ENCODE peak calls at places on chromosomes 6 and 20, in seven cellular contexts. One of them, this sample, is unnamed.

GRCh38 chr6:29926795-29927427 is 15.4 kb upstream of the HLA-A start:
- DNase-seq in GM13976: peak
- DNase-seq in posterior cingulate gyrus: peak
- DNase-seq in NCI-H2029 treated with DMSO at 0.1 percent for 48 hours: peak
- DNase-seq in activated T-cell treated with anti-CD3 and anti-CD28 coated beads, Interleukin-2, amount 50 U/mL, for 72 hours: peak
- DNase-seq in activated CD8-positive, alpha-beta memory T cell treated with anti-CD3 and anti-CD28 coated beads, Interleukin-2, amount 50 U/mL, for 4 hours: peak
- DNase-seq in RPMI8226: peak
- DNase-seq in this sample: peak

GRCh38 chr6:49326337-49326736 is 136.7 kb downstream of the MMUT start:
- DNase-seq in activated T-cell treated with anti-CD3 and anti-CD28 coated beads, Interleukin-2, amount 50 U/mL, for 72 hours: no peak
- DNase-seq in posterior cingulate gyrus: no peak
- DNase-seq in activated CD8-positive, alpha-beta memory T cell treated with anti-CD3 and anti-CD28 coated beads, Interleukin-2, amount 50 U/mL, for 4 hours: no peak
- DNase-seq in NCI-H2029 treated with DMSO at 0.1 percent for 48 hours: no peak
- DNase-seq in GM13976: no peak
- DNase-seq in RPMI8226: no peak
- DNase-seq in this sample: no peak

GRCh38 chr20:52410182-52410647 is 218.6 kb upstream of the ZFP64 start:
- DNase-seq in GM13976: no peak
- DNase-seq in NCI-H2029 treated with DMSO at 0.1 percent for 48 hours: no peak
- DNase-seq in activated CD8-positive, alpha-beta memory T cell treated with anti-CD3 and anti-CD28 coated beads, Interleukin-2, amount 50 U/mL, for 4 hours: peak
- DNase-seq in RPMI8226: no peak
- DNase-seq in posterior cingulate gyrus: no peak
- DNase-seq in activated T-cell treated with anti-CD3 and anti-CD28 coated beads, Interleukin-2, amount 50 U/mL, for 72 hours: peak
- DNase-seq in this sample: peak

GRCh38 chr6:46592046-46592445 is 60.6 kb downstream of the CYP39A1 start:
- DNase-seq in NCI-H2029 treated with DMSO at 0.1 percent for 48 hours: no peak
- DNase-seq in RPMI8226: no peak
- DNase-seq in activated CD8-positive, alpha-beta memory T cell treated with anti-CD3 and anti-CD28 coated beads, Interleukin-2, amount 50 U/mL, for 4 hours: no peak
- DNase-seq in activated T-cell treated with anti-CD3 and anti-CD28 coated beads, Interleukin-2, amount 50 U/mL, for 72 hours: no peak
- DNase-seq in posterior cingulate gyrus: no peak
- DNase-seq in GM13976: no peak
- DNase-seq in this sample: no peak

GRCh38 chr20:56163806-56164205 is 84.7 kb upstream of the MC3R start:
- DNase-seq in NCI-H2029 treated with DMSO at 0.1 percent for 48 hours: no peak
- DNase-seq in RPMI8226: no peak
- DNase-seq in posterior cingulate gyrus: no peak
- DNase-seq in activated T-cell treated with anti-CD3 and anti-CD28 coated beads, Interleukin-2, amount 50 U/mL, for 72 hours: no peak
- DNase-seq in activated CD8-positive, alpha-beta memory T cell treated with anti-CD3 and anti-CD28 coated beads, Interleukin-2, amount 50 U/mL, for 4 hours: no peak
- DNase-seq in GM13976: no peak
- DNase-seq in this sample: no peak

GRCh38 chr6:2578729-2579128 is 172.0 kb downstream of the MYLK4 start:
- DNase-seq in RPMI8226: no peak
- DNase-seq in activated CD8-positive, alpha-beta memory T cell treated with anti-CD3 and anti-CD28 coated beads, Interleukin-2, amount 50 U/mL, for 4 hours: no peak
- DNase-seq in GM13976: no peak
- DNase-seq in activated T-cell treated with anti-CD3 and anti-CD28 coated beads, Interleukin-2, amount 50 U/mL, for 72 hours: no peak
- DNase-seq in posterior cingulate gyrus: no peak
- DNase-seq in NCI-H2029 treated with DMSO at 0.1 percent for 48 hours: no peak
- DNase-seq in this sample: no peak

GRCh38 chr6:16511723-16512584 is 249.3 kb downstream of the ATXN1 start:
- DNase-seq in posterior cingulate gyrus: no peak
- DNase-seq in RPMI8226: peak
- DNase-seq in activated T-cell treated with anti-CD3 and anti-CD28 coated beads, Interleukin-2, amount 50 U/mL, for 72 hours: peak
- DNase-seq in GM13976: no peak
- DNase-seq in NCI-H2029 treated with DMSO at 0.1 percent for 48 hours: no peak
- DNase-seq in activated CD8-positive, alpha-beta memory T cell treated with anti-CD3 and anti-CD28 coated beads, Interleukin-2, amount 50 U/mL, for 4 hours: peak
- DNase-seq in this sample: peak

GRCh38 chr6:131213501-131213990 is 78.3 kb downstream of the AKAP7 start:
- DNase-seq in GM13976: no peak
- DNase-seq in posterior cingulate gyrus: no peak
- DNase-seq in activated T-cell treated with anti-CD3 and anti-CD28 coated beads, Interleukin-2, amount 50 U/mL, for 72 hours: no peak
- DNase-seq in activated CD8-positive, alpha-beta memory T cell treated with anti-CD3 and anti-CD28 coated beads, Interleukin-2, amount 50 U/mL, for 4 hours: no peak
- DNase-seq in RPMI8226: no peak
- DNase-seq in NCI-H2029 treated with DMSO at 0.1 percent for 48 hours: no peak
- DNase-seq in this sample: no peak

GRCh38 chr6:157460182-157460999 is 79.4 kb downstream of the ZDHHC14 start:
- DNase-seq in activated CD8-positive, alpha-beta memory T cell treated with anti-CD3 and anti-CD28 coated beads, Interleukin-2, amount 50 U/mL, for 4 hours: no peak
- DNase-seq in NCI-H2029 treated with DMSO at 0.1 percent for 48 hours: no peak
- DNase-seq in GM13976: peak
- DNase-seq in posterior cingulate gyrus: no peak
- DNase-seq in activated T-cell treated with anti-CD3 and anti-CD28 coated beads, Interleukin-2, amount 50 U/mL, for 72 hours: no peak
- DNase-seq in RPMI8226: no peak
- DNase-seq in this sample: no peak

GRCh38 chr20:44215125-44215524 is 4.6 kb upstream of the OSER1 start:
- DNase-seq in NCI-H2029 treated with DMSO at 0.1 percent for 48 hours: no peak
- DNase-seq in posterior cingulate gyrus: peak
- DNase-seq in activated CD8-positive, alpha-beta memory T cell treated with anti-CD3 and anti-CD28 coated beads, Interleukin-2, amount 50 U/mL, for 4 hours: peak
- DNase-seq in GM13976: peak
- DNase-seq in RPMI8226: peak
- DNase-seq in activated T-cell treated with anti-CD3 and anti-CD28 coated beads, Interleukin-2, amount 50 U/mL, for 72 hours: peak
- DNase-seq in this sample: peak

GRCh38 chr6:10451828-10452509 is 37.1 kb upstream of the TFAP2A start:
- DNase-seq in NCI-H2029 treated with DMSO at 0.1 percent for 48 hours: no peak
- DNase-seq in activated CD8-positive, alpha-beta memory T cell treated with anti-CD3 and anti-CD28 coated beads, Interleukin-2, amount 50 U/mL, for 4 hours: no peak
- DNase-seq in activated T-cell treated with anti-CD3 and anti-CD28 coated beads, Interleukin-2, amount 50 U/mL, for 72 hours: no peak
- DNase-seq in RPMI8226: no peak
- DNase-seq in posterior cingulate gyrus: no peak
- DNase-seq in GM13976: no peak
- DNase-seq in this sample: no peak

GRCh38 chr6:96467814-96468213 is 53.8 kb upstream of the UFL1 start:
- DNase-seq in activated CD8-positive, alpha-beta memory T cell treated with anti-CD3 and anti-CD28 coated beads, Interleukin-2, amount 50 U/mL, for 4 hours: no peak
- DNase-seq in GM13976: no peak
- DNase-seq in NCI-H2029 treated with DMSO at 0.1 percent for 48 hours: no peak
- DNase-seq in RPMI8226: no peak
- DNase-seq in posterior cingulate gyrus: no peak
- DNase-seq in activated T-cell treated with anti-CD3 and anti-CD28 coated beads, Interleukin-2, amount 50 U/mL, for 72 hours: no peak
- DNase-seq in this sample: no peak

GRCh38 chr6:139765825-139766285 is 391.4 kb upstream of the CITED2 start:
- DNase-seq in activated T-cell treated with anti-CD3 and anti-CD28 coated beads, Interleukin-2, amount 50 U/mL, for 72 hours: no peak
- DNase-seq in posterior cingulate gyrus: no peak
- DNase-seq in activated CD8-positive, alpha-beta memory T cell treated with anti-CD3 and anti-CD28 coated beads, Interleukin-2, amount 50 U/mL, for 4 hours: no peak
- DNase-seq in GM13976: no peak
- DNase-seq in RPMI8226: peak
- DNase-seq in NCI-H2029 treated with DMSO at 0.1 percent for 48 hours: no peak
- DNase-seq in this sample: no peak

GRCh38 chr6:153568601-153569000 is 437.5 kb upstream of the RGS17 start:
- DNase-seq in activated CD8-positive, alpha-beta memory T cell treated with anti-CD3 and anti-CD28 coated beads, Interleukin-2, amount 50 U/mL, for 4 hours: no peak
- DNase-seq in GM13976: no peak
- DNase-seq in posterior cingulate gyrus: no peak
- DNase-seq in RPMI8226: no peak
- DNase-seq in activated T-cell treated with anti-CD3 and anti-CD28 coated beads, Interleukin-2, amount 50 U/mL, for 72 hours: no peak
- DNase-seq in NCI-H2029 treated with DMSO at 0.1 percent for 48 hours: no peak
- DNase-seq in this sample: no peak

GRCh38 chr20:63791497-63792156 is 39.4 kb downstream of the ZBTB46 start:
- DNase-seq in GM13976: no peak
- DNase-seq in RPMI8226: no peak
- DNase-seq in NCI-H2029 treated with DMSO at 0.1 percent for 48 hours: no peak
- DNase-seq in posterior cingulate gyrus: no peak
- DNase-seq in activated CD8-positive, alpha-beta memory T cell treated with anti-CD3 and anti-CD28 coated beads, Interleukin-2, amount 50 U/mL, for 4 hours: no peak
- DNase-seq in activated T-cell treated with anti-CD3 and anti-CD28 coated beads, Interleukin-2, amount 50 U/mL, for 72 hours: no peak
- DNase-seq in this sample: no peak

GRCh38 chr6:20319520-20320357 is 81.9 kb upstream of the E2F3 start:
- DNase-seq in RPMI8226: peak
- DNase-seq in GM13976: peak
- DNase-seq in posterior cingulate gyrus: peak
- DNase-seq in activated CD8-positive, alpha-beta memory T cell treated with anti-CD3 and anti-CD28 coated beads, Interleukin-2, amount 50 U/mL, for 4 hours: peak
- DNase-seq in NCI-H2029 treated with DMSO at 0.1 percent for 48 hours: no peak
- DNase-seq in activated T-cell treated with anti-CD3 and anti-CD28 coated beads, Interleukin-2, amount 50 U/mL, for 72 hours: peak
- DNase-seq in this sample: peak

GRCh38 chr20:19964289-19965263 is 52.6 kb upstream of the NAA20 start:
- DNase-seq in RPMI8226: no peak
- DNase-seq in activated CD8-positive, alpha-beta memory T cell treated with anti-CD3 and anti-CD28 coated beads, Interleukin-2, amount 50 U/mL, for 4 hours: no peak
- DNase-seq in GM13976: no peak
- DNase-seq in posterior cingulate gyrus: no peak
- DNase-seq in NCI-H2029 treated with DMSO at 0.1 percent for 48 hours: peak
- DNase-seq in activated T-cell treated with anti-CD3 and anti-CD28 coated beads, Interleukin-2, amount 50 U/mL, for 72 hours: no peak
- DNase-seq in this sample: no peak

GRCh38 chr20:24016560-24016959 is 28.0 kb upstream of the GGTLC1 start:
- DNase-seq in activated T-cell treated with anti-CD3 and anti-CD28 coated beads, Interleukin-2, amount 50 U/mL, for 72 hours: no peak
- DNase-seq in GM13976: no peak
- DNase-seq in activated CD8-positive, alpha-beta memory T cell treated with anti-CD3 and anti-CD28 coated beads, Interleukin-2, amount 50 U/mL, for 4 hours: no peak
- DNase-seq in NCI-H2029 treated with DMSO at 0.1 percent for 48 hours: no peak
- DNase-seq in posterior cingulate gyrus: no peak
- DNase-seq in RPMI8226: no peak
- DNase-seq in this sample: no peak

GRCh38 chr6:152292595-152292994 is 344.6 kb downstream of the SYNE1 start:
- DNase-seq in GM13976: no peak
- DNase-seq in posterior cingulate gyrus: no peak
- DNase-seq in RPMI8226: no peak
- DNase-seq in activated T-cell treated with anti-CD3 and anti-CD28 coated beads, Interleukin-2, amount 50 U/mL, for 72 hours: no peak
- DNase-seq in NCI-H2029 treated with DMSO at 0.1 percent for 48 hours: no peak
- DNase-seq in activated CD8-positive, alpha-beta memory T cell treated with anti-CD3 and anti-CD28 coated beads, Interleukin-2, amount 50 U/mL, for 4 hours: no peak
- DNase-seq in this sample: no peak

GRCh38 chr20:32201977-32202363 is 5.6 kb downstream of the PLAGL2 start:
- DNase-seq in NCI-H2029 treated with DMSO at 0.1 percent for 48 hours: no peak
- DNase-seq in posterior cingulate gyrus: no peak
- DNase-seq in GM13976: no peak
- DNase-seq in activated CD8-positive, alpha-beta memory T cell treated with anti-CD3 and anti-CD28 coated beads, Interleukin-2, amount 50 U/mL, for 4 hours: no peak
- DNase-seq in activated T-cell treated with anti-CD3 and anti-CD28 coated beads, Interleukin-2, amount 50 U/mL, for 72 hours: no peak
- DNase-seq in RPMI8226: no peak
- DNase-seq in this sample: no peak

GRCh38 chr6:157272866-157273755 is 50.2 kb downstream of the TMEM242 start:
- DNase-seq in NCI-H2029 treated with DMSO at 0.1 percent for 48 hours: no peak
- DNase-seq in GM13976: no peak
- DNase-seq in posterior cingulate gyrus: no peak
- DNase-seq in activated CD8-positive, alpha-beta memory T cell treated with anti-CD3 and anti-CD28 coated beads, Interleukin-2, amount 50 U/mL, for 4 hours: no peak
- DNase-seq in RPMI8226: no peak
- DNase-seq in activated T-cell treated with anti-CD3 and anti-CD28 coated beads, Interleukin-2, amount 50 U/mL, for 72 hours: peak
- DNase-seq in this sample: peak

GRCh38 chr6:166307082-166307980 is 861 bp downstream of the PRR18 start:
- DNase-seq in activated T-cell treated with anti-CD3 and anti-CD28 coated beads, Interleukin-2, amount 50 U/mL, for 72 hours: peak
- DNase-seq in NCI-H2029 treated with DMSO at 0.1 percent for 48 hours: no peak
- DNase-seq in GM13976: peak
- DNase-seq in activated CD8-positive, alpha-beta memory T cell treated with anti-CD3 and anti-CD28 coated beads, Interleukin-2, amount 50 U/mL, for 4 hours: no peak
- DNase-seq in posterior cingulate gyrus: peak
- DNase-seq in RPMI8226: peak
- DNase-seq in this sample: no peak

GRCh38 chr6:140252099-140252498 is 877.7 kb upstream of the CITED2 start:
- DNase-seq in activated CD8-positive, alpha-beta memory T cell treated with anti-CD3 and anti-CD28 coated beads, Interleukin-2, amount 50 U/mL, for 4 hours: no peak
- DNase-seq in NCI-H2029 treated with DMSO at 0.1 percent for 48 hours: no peak
- DNase-seq in RPMI8226: no peak
- DNase-seq in GM13976: no peak
- DNase-seq in posterior cingulate gyrus: no peak
- DNase-seq in activated T-cell treated with anti-CD3 and anti-CD28 coated beads, Interleukin-2, amount 50 U/mL, for 72 hours: no peak
- DNase-seq in this sample: no peak

GRCh38 chr6:42140756-42141602 is 1.4 kb downstream of the C6orf132 start:
- DNase-seq in RPMI8226: no peak
- DNase-seq in GM13976: no peak
- DNase-seq in activated T-cell treated with anti-CD3 and anti-CD28 coated beads, Interleukin-2, amount 50 U/mL, for 72 hours: no peak
- DNase-seq in activated CD8-positive, alpha-beta memory T cell treated with anti-CD3 and anti-CD28 coated beads, Interleukin-2, amount 50 U/mL, for 4 hours: no peak
- DNase-seq in posterior cingulate gyrus: no peak
- DNase-seq in NCI-H2029 treated with DMSO at 0.1 percent for 48 hours: no peak
- DNase-seq in this sample: no peak

GRCh38 chr6:90411292-90411781 is 114.7 kb upstream of the BACH2 start:
- DNase-seq in GM13976: peak
- DNase-seq in NCI-H2029 treated with DMSO at 0.1 percent for 48 hours: no peak
- DNase-seq in activated CD8-positive, alpha-beta memory T cell treated with anti-CD3 and anti-CD28 coated beads, Interleukin-2, amount 50 U/mL, for 4 hours: peak
- DNase-seq in activated T-cell treated with anti-CD3 and anti-CD28 coated beads, Interleukin-2, amount 50 U/mL, for 72 hours: peak
- DNase-seq in posterior cingulate gyrus: no peak
- DNase-seq in RPMI8226: peak
- DNase-seq in this sample: peak

GRCh38 chr20:13554706-13555105 is 84.0 kb downstream of the TASP1 start:
- DNase-seq in NCI-H2029 treated with DMSO at 0.1 percent for 48 hours: no peak
- DNase-seq in GM13976: no peak
- DNase-seq in posterior cingulate gyrus: no peak
- DNase-seq in activated CD8-positive, alpha-beta memory T cell treated with anti-CD3 and anti-CD28 coated beads, Interleukin-2, amount 50 U/mL, for 4 hours: no peak
- DNase-seq in RPMI8226: no peak
- DNase-seq in activated T-cell treated with anti-CD3 and anti-CD28 coated beads, Interleukin-2, amount 50 U/mL, for 72 hours: no peak
- DNase-seq in this sample: no peak

GRCh38 chr6:28867078-28867414 is 56.7 kb downstream of the TRIM27 start:
- DNase-seq in NCI-H2029 treated with DMSO at 0.1 percent for 48 hours: no peak
- DNase-seq in GM13976: no peak
- DNase-seq in activated T-cell treated with anti-CD3 and anti-CD28 coated beads, Interleukin-2, amount 50 U/mL, for 72 hours: no peak
- DNase-seq in posterior cingulate gyrus: no peak
- DNase-seq in activated CD8-positive, alpha-beta memory T cell treated with anti-CD3 and anti-CD28 coated beads, Interleukin-2, amount 50 U/mL, for 4 hours: no peak
- DNase-seq in RPMI8226: no peak
- DNase-seq in this sample: no peak

GRCh38 chr20:43669332-43669731 is 2.4 kb downstream of the MYBL2 start:
- DNase-seq in posterior cingulate gyrus: no peak
- DNase-seq in GM13976: no peak
- DNase-seq in activated T-cell treated with anti-CD3 and anti-CD28 coated beads, Interleukin-2, amount 50 U/mL, for 72 hours: no peak
- DNase-seq in activated CD8-positive, alpha-beta memory T cell treated with anti-CD3 and anti-CD28 coated beads, Interleukin-2, amount 50 U/mL, for 4 hours: no peak
- DNase-seq in NCI-H2029 treated with DMSO at 0.1 percent for 48 hours: no peak
- DNase-seq in RPMI8226: peak
- DNase-seq in this sample: no peak

GRCh38 chr20:38123021-38123587 is 42.0 kb downstream of the TGM2 start:
- DNase-seq in posterior cingulate gyrus: no peak
- DNase-seq in activated T-cell treated with anti-CD3 and anti-CD28 coated beads, Interleukin-2, amount 50 U/mL, for 72 hours: no peak
- DNase-seq in activated CD8-positive, alpha-beta memory T cell treated with anti-CD3 and anti-CD28 coated beads, Interleukin-2, amount 50 U/mL, for 4 hours: no peak
- DNase-seq in RPMI8226: no peak
- DNase-seq in NCI-H2029 treated with DMSO at 0.1 percent for 48 hours: no peak
- DNase-seq in GM13976: no peak
- DNase-seq in this sample: no peak

GRCh38 chr20:11368965-11369711 is 548.6 kb upstream of the BTBD3 start:
- DNase-seq in posterior cingulate gyrus: no peak
- DNase-seq in activated CD8-positive, alpha-beta memory T cell treated with anti-CD3 and anti-CD28 coated beads, Interleukin-2, amount 50 U/mL, for 4 hours: no peak
- DNase-seq in activated T-cell treated with anti-CD3 and anti-CD28 coated beads, Interleukin-2, amount 50 U/mL, for 72 hours: no peak
- DNase-seq in NCI-H2029 treated with DMSO at 0.1 percent for 48 hours: no peak
- DNase-seq in GM13976: no peak
- DNase-seq in RPMI8226: no peak
- DNase-seq in this sample: no peak

GRCh38 chr6:57255451-57256181 is 33.5 kb upstream of the RAB23 start:
- DNase-seq in activated T-cell treated with anti-CD3 and anti-CD28 coated beads, Interleukin-2, amount 50 U/mL, for 72 hours: no peak
- DNase-seq in activated CD8-positive, alpha-beta memory T cell treated with anti-CD3 and anti-CD28 coated beads, Interleukin-2, amount 50 U/mL, for 4 hours: no peak
- DNase-seq in posterior cingulate gyrus: no peak
- DNase-seq in GM13976: no peak
- DNase-seq in RPMI8226: no peak
- DNase-seq in NCI-H2029 treated with DMSO at 0.1 percent for 48 hours: no peak
- DNase-seq in this sample: no peak